ENCODE peak calls at places on chromosomes 16 and 17, in ten cellular contexts. W is T-helper 2 cell; B is PC-3; C is A549; E is stimulated activated CD8-positive, alpha-beta memory T cell treated with anti-CD3 and anti-CD28 coated beads, Interleukin-4, amount 100 ng/mL, for 1 hour; T is CD4-positive, alpha-beta T cell; D is sciatic nerve; V is NCI-H345; Q is psoas muscle; F is stimulated activated CD4-positive, alpha-beta T cell treated with anti-CD3 and anti-CD28 coated beads, Interleukin-4, amount 100 ng/mL, for 24 hours. A is an unnamed sample.

GRCh38 chr17:70560471-70560870 is 391.1 kb downstream of the KCNJ2 start:
- DNase-seq in W (no peak), T (no peak), F (no peak), Q (no peak), E (no peak), D (no peak), B (no peak), C (no peak), V (no peak), A (no peak)

GRCh38 chr16:70767377-70768204 is 33.4 kb downstream of the VAC14 start:
- DNase-seq in W (no peak), V (no peak), B (peak; percentile 52), C (no peak), Q (no peak), T (no peak), F (no peak), E (no peak), D (no peak), A (peak; percentile 43)

GRCh38 chr16:11475896-11476630 is 110.7 kb downstream of the LITAF start:
- DNase-seq in T (no peak), E (no peak), W (no peak), Q (no peak), D (no peak), F (no peak), V (no peak), C (no peak), B (no peak), A (no peak)

GRCh38 chr16:14353340-14353739 is 276.7 kb downstream of the PARN start:
- DNase-seq in E (no peak), F (no peak), C (no peak), B (no peak), W (no peak), T (no peak), Q (no peak), D (no peak), V (no peak), A (no peak)

GRCh38 chr17:64411999-64412771 is 21.5 kb upstream of the PECAM1 start:
- DNase-seq in T (no peak), C (no peak), Q (peak; percentile 65), V (peak; percentile 70), E (no peak), B (no peak), D (peak; percentile 75), F (no peak), W (no peak), A (no peak)

GRCh38 chr17:16419929-16420271 is 4.5 kb downstream of the TRPV2 start:
- DNase-seq in D (no peak), C (no peak), V (no peak), E (no peak), F (peak; percentile 54), W (peak; percentile 23), Q (no peak), T (peak; percentile 30), B (peak; percentile 83), A (peak; percentile 93)

GRCh38 chr17:58054641-58055040 is 28.6 kb upstream of the DYNLL2 start:
- DNase-seq in V (no peak), C (no peak), T (no peak), W (no peak), E (no peak), D (no peak), F (no peak), B (no peak), Q (no peak), A (no peak)

GRCh38 chr17:39080416-39081179 is 70.8 kb downstream of the PLXDC1 start:
- DNase-seq in W (no peak), B (peak; percentile 9), V (no peak), D (no peak), Q (peak; percentile 77), C (no peak), T (no peak), F (no peak), E (no peak), A (peak; percentile 33)

GRCh38 chr17:55377885-55378284 is 43.8 kb downstream of the MMD start:
- DNase-seq in D (no peak), C (no peak), F (no peak), V (peak; percentile 36), E (no peak), T (no peak), B (no peak), W (no peak), Q (no peak), A (no peak)

GRCh38 chr16:278863-279366 is 1.5 kb upstream of the ARHGDIG start:
- DNase-seq in F (peak; percentile 19), V (peak; percentile 46), E (no peak), T (no peak), Q (no peak), W (peak; percentile 24), B (peak; percentile 59), C (no peak), D (no peak), A (peak; percentile 66)

GRCh38 chr17:40828454-40829039 is 6.1 kb upstream of the KRT10 start:
- DNase-seq in C (no peak), T (no peak), D (no peak), B (no peak), E (no peak), W (no peak), Q (no peak), V (no peak), F (no peak), A (no peak)

GRCh38 chr16:30665830-30666190 is 7.6 kb downstream of the FBRS start:
- DNase-seq in W (no peak), B (no peak), C (no peak), Q (no peak), F (no peak), V (no peak), T (no peak), E (no peak), D (no peak), A (no peak)